ENCODE peak calls at places on chromosome X, in four cellular contexts. M, D, R and W are unnamed samples.

GRCh38 chrX:103437147-103437873 is 61.0 kb downstream of the BEX3 start:
- DNase-seq in M (no peak), D (no peak), R (no peak), W (no peak)

GRCh38 chrX:74603040-74603439 is 11.4 kb downstream of the RLIM start:
- DNase-seq in M (no peak), D (no peak), R (no peak), W (no peak)

GRCh38 chrX:49039598-49040375 is 3.4 kb downstream of the TFE3 start:
- DNase-seq in M (peak), D (no peak), R (peak), W (no peak)

GRCh38 chrX:115459883-115460564 is 101.0 kb upstream of the PLS3 start:
- DNase-seq in M (peak), D (no peak), R (no peak), W (no peak)

GRCh38 chrX:1178580-1179057 is 33.8 kb downstream of the CRLF2 start:
- DNase-seq in M (peak), D (no peak), R (no peak), W (no peak)

GRCh38 chrX:9654928-9655327 is 110.7 kb downstream of the GPR143 start:
- DNase-seq in M (no peak), D (no peak), R (no peak), W (no peak)

GRCh38 chrX:8981742-8982141 is 52.2 kb downstream of the FAM9B start:
- DNase-seq in M (no peak), D (no peak), R (no peak), W (no peak)

GRCh38 chrX:16160729-16161128 is 6.6 kb upstream of the MAGEB17 start:
- DNase-seq in M (peak), D (no peak), R (no peak), W (no peak)

GRCh38 chrX:132984058-132984650 is 25.7 kb upstream of the HS6ST2 start:
- DNase-seq in M (no peak), D (no peak), R (no peak), W (no peak)

GRCh38 chrX:134294548-134294947 is 57.6 kb downstream of the CCDC160 start:
- DNase-seq in M (peak), D (no peak), R (no peak), W (no peak)

GRCh38 chrX:9829308-9830267 is 43.4 kb downstream of the SHROOM2 start:
- DNase-seq in M (peak), D (no peak), R (no peak), W (no peak)

GRCh38 chrX:153648358-153649177 is 1.6 kb downstream of the DUSP9 start:
- DNase-seq in M (no peak), D (no peak), R (no peak), W (no peak)

GRCh38 chrX:153649915-153650782 is 3.1 kb downstream of the DUSP9 start:
- DNase-seq in M (no peak), D (no peak), R (no peak), W (no peak)

GRCh38 chrX:153647461-153648357 is 706 bp downstream of the DUSP9 start:
- DNase-seq in M (no peak), D (peak), R (no peak), W (no peak)

GRCh38 chrX:153650959-153651358 is 4.0 kb downstream of the DUSP9 start:
- DNase-seq in M (no peak), D (no peak), R (no peak), W (no peak)

GRCh38 chrX:153649178-153649914 is 2.3 kb downstream of the DUSP9 start:
- DNase-seq in M (no peak), D (peak), R (no peak), W (no peak)
- TF ChIP-seq CTCF in M (peak), D (no peak), R (peak), W (no peak)

DNA sequence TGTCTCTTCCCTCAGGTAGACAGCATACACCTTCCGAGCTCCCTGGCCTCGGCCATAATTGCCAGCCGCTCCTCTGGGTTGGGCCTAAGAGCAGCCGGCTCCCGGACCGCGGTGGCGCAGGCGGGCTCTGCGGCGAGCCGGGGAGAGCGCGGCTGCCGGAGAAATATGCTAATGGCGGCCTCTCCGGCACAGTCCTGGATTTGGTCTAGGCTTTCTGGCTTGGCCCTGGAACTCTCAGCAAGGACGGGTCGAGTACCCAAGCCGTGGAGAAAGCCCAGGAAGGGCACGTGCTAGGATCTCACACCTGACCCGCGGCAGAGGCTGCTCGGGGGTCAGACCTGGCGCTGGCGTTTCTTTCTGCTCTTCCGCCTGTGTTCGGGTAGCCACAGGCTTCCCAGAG is 18.6 kb upstream of the ZIC3 start:
- DNase-seq in M (no peak), D (peak), R (no peak), W (no peak)
- TF ChIP-seq CTCF in M (no peak), D (no peak), R (no peak), W (no peak)

GRCh38 chrX:91414710-91415109 is 19.9 kb upstream of the PABPC5 start:
- DNase-seq in M (no peak), D (no peak), R (no peak), W (no peak)
- TF ChIP-seq CTCF in M (peak), D (no peak), R (no peak), W (no peak)

DNA sequence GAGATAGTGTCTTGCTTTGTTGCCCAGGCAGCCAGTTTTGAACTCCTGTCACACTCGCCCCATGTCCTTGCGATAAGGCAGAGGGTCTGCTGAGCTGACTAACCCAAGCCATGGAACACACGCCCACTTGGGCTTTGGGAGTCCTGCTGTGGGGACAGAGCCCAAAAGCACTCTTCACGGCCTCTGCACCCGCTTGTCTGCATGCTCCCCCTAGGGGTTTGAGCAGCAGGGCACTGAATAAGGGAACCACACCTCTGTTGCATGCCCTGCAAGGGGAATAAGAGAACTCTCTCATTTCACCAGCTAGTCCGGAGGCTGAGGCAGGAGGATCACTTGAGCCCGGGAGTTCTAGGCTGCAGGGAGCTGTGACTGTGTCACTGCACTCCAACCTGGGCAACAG is 166.0 kb downstream of the STAG2 start:
- DNase-seq in M (no peak), D (no peak), R (no peak), W (no peak)
- TF ChIP-seq CTCF in M (no peak), D (no peak), R (no peak), W (no peak)

GRCh38 chrX:105910563-105911105 is 88.3 kb downstream of the NRK start:
- DNase-seq in M (peak), D (no peak), R (no peak), W (no peak)
- TF ChIP-seq CTCF in M (no peak), D (no peak), R (no peak), W (no peak)

DNA sequence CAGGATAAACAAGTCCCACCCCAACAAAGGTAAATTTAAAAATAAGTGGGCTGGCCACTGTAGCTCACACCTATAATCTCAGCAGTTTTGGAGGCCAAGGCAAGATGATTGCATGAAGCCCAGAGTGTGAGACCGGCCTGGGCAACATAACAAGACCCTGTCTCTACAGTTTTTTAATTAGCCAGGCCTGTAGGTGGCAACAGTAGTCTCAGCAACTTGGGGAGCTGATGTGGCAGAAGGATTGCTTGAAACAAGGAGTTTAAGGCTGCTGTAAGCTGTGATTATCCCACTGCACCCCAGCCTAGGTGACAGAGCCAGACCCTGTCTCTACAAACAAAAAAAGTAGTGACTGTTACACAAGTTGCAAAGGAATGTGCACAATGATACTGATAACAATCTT is 74.6 kb upstream of the FAAH2 start:
- DNase-seq in M (no peak), D (no peak), R (no peak), W (no peak)
- TF ChIP-seq CTCF in M (no peak), D (no peak), R (no peak), W (no peak)

GRCh38 chrX:18377802-18378201 is 23.3 kb upstream of the SCML2 start:
- DNase-seq in M (peak), D (no peak), R (no peak), W (no peak)
- TF ChIP-seq CTCF in M (peak), D (no peak), R (peak), W (no peak)

DNA sequence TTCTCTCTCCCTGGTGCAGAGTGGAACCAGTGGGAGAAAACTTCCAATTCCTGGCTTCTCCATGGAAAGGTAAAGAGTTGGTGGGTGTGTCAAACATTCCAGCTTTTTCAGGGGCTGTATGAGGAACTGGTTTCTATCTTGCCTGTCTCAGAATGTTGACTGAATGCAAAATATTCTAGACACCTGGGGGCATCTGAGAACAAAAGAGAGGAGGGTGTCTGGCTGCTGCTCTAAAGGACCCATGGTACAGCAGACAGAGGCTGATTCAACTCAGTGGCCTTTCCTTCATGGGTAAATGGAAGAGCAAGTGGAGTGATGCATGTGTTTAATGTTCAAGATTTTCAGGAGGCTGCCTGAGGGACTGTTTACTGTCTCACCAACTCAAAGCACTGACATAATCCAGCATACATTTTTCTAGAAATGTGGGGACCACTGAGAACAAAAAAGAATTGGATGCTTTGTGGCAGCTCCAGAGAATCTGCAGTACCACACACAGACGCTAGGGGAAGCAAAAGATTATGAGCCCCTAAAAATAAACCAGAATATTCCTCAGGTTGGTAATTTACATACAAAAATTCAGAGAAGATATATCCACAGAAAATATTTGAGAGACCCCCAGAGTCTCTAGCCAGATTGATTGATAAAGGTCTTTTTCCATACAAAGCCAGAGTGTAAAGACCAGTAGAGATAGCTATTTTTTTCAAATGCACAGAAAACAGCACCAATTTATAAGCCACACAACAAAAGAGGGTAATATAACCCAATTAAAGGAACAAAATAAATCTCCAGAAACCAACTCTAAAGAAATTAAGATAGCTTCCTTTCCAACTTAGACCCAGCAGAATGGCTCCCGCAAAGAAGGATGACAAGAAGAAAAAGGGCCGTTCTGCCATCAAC is 48.0 kb upstream of the STARD8 start:
- DNase-seq in M (peak), D (no peak), R (no peak), W (no peak)
- TF ChIP-seq CTCF in M (peak), D (no peak), R (peak), W (no peak)

DNA sequence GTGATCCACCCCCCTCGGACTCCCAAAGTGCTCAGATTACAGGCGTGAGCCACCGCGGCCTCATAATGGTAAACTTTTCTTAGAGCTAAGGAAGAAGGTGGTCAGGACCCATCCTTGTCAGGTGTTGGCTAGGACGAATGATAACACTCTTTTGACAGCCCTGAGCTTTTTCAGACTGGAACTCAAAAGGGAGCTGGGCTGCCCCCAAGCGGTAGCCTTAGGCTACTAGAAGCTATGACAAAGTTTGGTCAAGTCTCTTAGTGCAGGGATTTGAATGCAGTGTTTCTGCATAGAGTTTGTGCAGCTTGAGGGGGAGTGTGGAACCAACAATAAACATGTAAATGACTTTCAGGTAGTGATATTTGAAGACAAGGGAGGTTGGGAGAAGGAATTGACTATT is 11.8 kb upstream of the HSD17B10 start:
- DNase-seq in M (peak), D (no peak), R (peak), W (no peak)
- TF ChIP-seq CTCF in M (peak), D (peak), R (peak), W (no peak)

GRCh38 chrX:123173833-123174232 is 10.2 kb upstream of the GRIA3 start:
- DNase-seq in M (no peak), D (no peak), R (no peak), W (no peak)
- TF ChIP-seq CTCF in M (no peak), D (no peak), R (no peak), W (no peak)